ENCODE peak calls at places on chromosome 7, in five cellular contexts. Z, H, O, G and F are unnamed samples.

GRCh38 chr7:152894295-152895170 is 135.0 kb downstream of the ACTR3B start:
- DNase-seq in Z (peak), G (no peak), H (no peak), O (no peak), F (peak)

GRCh38 chr7:79452032-79452494 is 1.4 kb downstream of the MAGI2 start:
- DNase-seq in O (peak), G (peak), H (no peak), Z (peak), F (peak)

GRCh38 chr7:93016085-93016471 is 101.7 kb downstream of the SAMD9 start:
- DNase-seq in G (no peak), H (no peak), O (no peak), Z (peak), F (peak)

GRCh38 chr7:92340016-92340415 is 94.2 kb downstream of the ANKIB1 start:
- DNase-seq in G (no peak), O (no peak), H (no peak), Z (no peak), F (no peak)

GRCh38 chr7:12389089-12389700 is 14.5 kb downstream of the VWDE start:
- DNase-seq in O (no peak), H (peak), G (no peak), Z (peak), F (peak)

GRCh38 chr7:141699860-141700259 is 2.1 kb downstream of the DENND11 start:
- DNase-seq in H (no peak), O (no peak), G (no peak), Z (no peak), F (no peak)

GRCh38 chr7:3149961-3150516 is 106.4 kb upstream of the CARD11 start:
- DNase-seq in H (no peak), G (no peak), O (no peak), Z (no peak), F (no peak)

GRCh38 chr7:141706394-141707064 is 1.6 kb upstream of the WEE2 start:
- DNase-seq in Z (no peak), G (no peak), H (no peak), O (no peak), F (no peak)

GRCh38 chr7:91512958-91513357 is 248.7 kb downstream of the FZD1 start:
- DNase-seq in O (no peak), G (no peak), Z (no peak), H (no peak), F (no peak)

GRCh38 chr7:25950488-25951413 is 201.2 kb upstream of the NFE2L3 start:
- DNase-seq in H (peak), Z (peak), O (peak), G (peak), F (peak)

GRCh38 chr7:49287653-49288052 is 363.3 kb downstream of the CDC14C start:
- DNase-seq in O (no peak), G (no peak), H (no peak), Z (no peak), F (no peak)

GRCh38 chr7:2151801-2152612 is 80.7 kb downstream of the MAD1L1 start:
- DNase-seq in O (no peak), Z (no peak), G (no peak), H (no peak), F (no peak)

GRCh38 chr7:25037325-25037724 is 57.3 kb upstream of the OSBPL3 start:
- DNase-seq in O (no peak), H (no peak), Z (peak), G (no peak), F (peak)

GRCh38 chr7:128869138-128869943 is 6.7 kb downstream of the ATP6V1F start:
- DNase-seq in O (peak), Z (peak), G (no peak), H (no peak), F (no peak)

GRCh38 chr7:116577320-116577871 is 52.6 kb downstream of the CAV1 start:
- DNase-seq in H (no peak), O (no peak), Z (peak), G (no peak), F (no peak)

GRCh38 chr7:36128448-36129047 is 24.5 kb upstream of the EEPD1 start:
- DNase-seq in Z (peak), O (no peak), G (peak), H (peak), F (peak)

GRCh38 chr7:101618207-101618839 is 10.8 kb downstream of the MYL10 start:
- DNase-seq in H (no peak), Z (no peak), G (no peak), O (no peak), F (no peak)

GRCh38 chr7:75966209-75966961 is 28.0 kb downstream of the TMEM120A start:
- DNase-seq in Z (peak), O (no peak), H (no peak), G (peak), F (peak)

GRCh38 chr7:69708857-69709256 is 110.6 kb downstream of the AUTS2 start:
- DNase-seq in O (no peak), H (no peak), G (no peak), Z (peak), F (peak)

GRCh38 chr7:229184-229964 is 37.0 kb downstream of the FAM20C start:
- DNase-seq in O (no peak), H (peak), Z (peak), G (peak), F (peak)

GRCh38 chr7:122166708-122167107 is 22.7 kb upstream of the AASS start:
- DNase-seq in O (no peak), H (no peak), Z (peak), G (no peak), F (peak)

GRCh38 chr7:4861227-4861626 is 603 bp downstream of the PAPOLB start:
- DNase-seq in G (no peak), Z (no peak), O (no peak), H (no peak), F (no peak)

GRCh38 chr7:4857189-4857588 is 4.6 kb downstream of the PAPOLB start:
- DNase-seq in G (no peak), Z (no peak), H (no peak), O (no peak), F (no peak)

GRCh38 chr7:4862156-4862555 is 326 bp upstream of the PAPOLB start:
- DNase-seq in Z (no peak), H (no peak), O (no peak), G (no peak), F (no peak)

GRCh38 chr7:4866528-4867496 is 5.0 kb upstream of the PAPOLB start:
- DNase-seq in G (no peak), O (no peak), Z (no peak), H (no peak), F (no peak)

DNA sequence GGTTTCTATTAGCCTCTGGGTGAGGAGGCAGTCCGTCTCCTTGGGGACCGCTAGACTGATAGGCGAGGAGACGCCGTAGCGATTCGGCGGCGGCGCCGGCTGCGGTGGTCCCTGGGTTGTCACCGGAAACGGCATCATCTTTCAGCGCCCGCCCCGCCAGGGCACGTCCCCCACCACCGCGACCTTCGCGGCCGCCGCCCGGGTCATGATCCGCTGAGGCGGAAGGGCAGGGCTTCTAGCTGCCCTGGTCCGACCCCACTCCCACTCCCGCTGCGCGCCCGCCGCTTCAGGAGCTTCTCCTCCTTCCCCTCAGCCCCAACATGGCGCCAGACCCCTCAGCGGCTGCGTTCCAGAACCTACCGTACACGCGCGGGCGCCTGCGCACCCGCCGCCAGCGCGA is at the start of gene PAPOLB:
- DNase-seq in O (peak), H (no peak), G (no peak), Z (peak), F (no peak)
- H3K4me3 ChIP-seq in O (peak), H (peak), G (peak), Z (no peak), F (no peak)

DNA sequence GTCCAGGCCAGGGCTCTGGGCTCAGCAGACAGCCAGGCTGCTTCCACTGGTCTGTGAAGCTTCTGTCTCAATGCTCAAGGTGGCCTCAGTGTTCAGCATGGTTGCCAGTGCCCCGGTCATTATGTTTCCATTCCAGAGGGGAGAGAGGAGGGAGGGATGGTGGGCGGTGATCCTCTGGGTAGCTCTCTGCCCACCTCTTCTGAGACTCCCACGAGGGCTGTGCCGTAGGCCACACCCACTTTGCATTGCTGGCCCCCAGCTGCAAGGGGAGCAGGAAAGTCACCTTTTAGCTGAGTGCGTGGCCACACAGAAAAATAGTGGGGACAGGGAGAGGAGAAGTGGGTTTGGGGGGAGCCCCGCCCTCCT is 42.5 kb downstream of the FOXK1 start:
- DNase-seq in Z (no peak), H (no peak), O (no peak), G (peak), F (peak)
- TF ChIP-seq CTCF in Z (no peak), H (no peak), O (no peak), G (no peak), F (no peak)

DNA sequence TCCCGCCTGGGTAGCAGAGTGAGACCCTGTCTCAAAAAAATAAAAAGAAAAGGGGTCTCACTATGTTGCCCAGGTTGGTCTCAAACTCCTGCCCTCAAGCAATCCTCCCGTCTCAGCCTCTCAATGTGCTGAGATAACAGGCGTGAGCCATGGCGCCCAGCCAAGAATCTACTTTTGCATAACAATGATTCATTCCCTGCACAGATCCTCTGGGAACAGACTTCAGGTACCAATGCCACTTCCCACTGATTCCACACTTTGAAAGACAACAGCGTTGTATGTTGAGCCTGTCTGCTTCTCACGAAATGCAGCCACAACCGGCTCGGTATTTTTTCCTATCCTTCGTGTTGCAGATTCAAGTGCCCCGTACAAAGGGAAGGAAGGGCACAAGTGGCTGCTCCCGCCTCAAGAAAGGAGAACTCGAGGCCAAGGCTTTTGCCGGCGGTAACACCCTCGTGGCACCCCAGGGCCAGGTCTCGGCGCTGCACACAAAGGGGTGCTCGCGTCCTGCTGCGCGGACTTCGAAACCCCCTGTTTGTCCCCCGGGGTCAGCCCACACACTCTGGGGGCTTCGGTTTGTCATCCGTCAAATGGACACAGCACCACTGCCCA is 671 bp downstream of the DAGLB start:
- DNase-seq in G (peak), O (no peak), H (peak), Z (peak), F (peak)
- H3K4me3 ChIP-seq in G (peak), O (peak), H (peak), Z (peak), F (peak)

GRCh38 chr7:73615886-73616285 is 8.4 kb downstream of the MLXIPL start:
- DNase-seq in O (no peak), G (no peak), H (no peak), Z (peak), F (no peak)
- TF ChIP-seq CTCF in O (no peak), G (no peak), H (peak), Z (no peak), F (peak)

DNA sequence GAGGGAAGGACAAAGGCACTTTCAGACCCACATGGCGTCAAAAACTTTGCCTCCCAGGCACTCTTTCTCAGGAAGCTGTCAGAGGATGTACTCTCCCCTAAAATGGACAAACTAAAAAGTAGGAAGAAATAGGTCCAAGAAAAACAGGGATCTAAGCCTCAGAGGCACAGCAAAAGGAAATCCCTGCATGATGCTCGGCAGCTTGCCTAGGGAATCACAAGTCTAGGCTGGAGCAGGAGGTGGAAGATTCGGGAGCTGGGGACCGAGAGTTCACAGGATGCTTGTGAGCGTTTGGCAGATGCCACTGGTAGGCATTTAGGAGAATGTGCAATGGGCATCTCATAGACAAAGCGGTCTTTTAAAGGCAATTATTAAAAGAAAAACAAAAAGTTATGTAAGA is 60.8 kb downstream of the ATXN7L1 start:
- DNase-seq in O (no peak), Z (peak), H (no peak), G (no peak), F (peak)
- H3K4me3 ChIP-seq in O (no peak), Z (no peak), H (no peak), G (no peak), F (no peak)

DNA sequence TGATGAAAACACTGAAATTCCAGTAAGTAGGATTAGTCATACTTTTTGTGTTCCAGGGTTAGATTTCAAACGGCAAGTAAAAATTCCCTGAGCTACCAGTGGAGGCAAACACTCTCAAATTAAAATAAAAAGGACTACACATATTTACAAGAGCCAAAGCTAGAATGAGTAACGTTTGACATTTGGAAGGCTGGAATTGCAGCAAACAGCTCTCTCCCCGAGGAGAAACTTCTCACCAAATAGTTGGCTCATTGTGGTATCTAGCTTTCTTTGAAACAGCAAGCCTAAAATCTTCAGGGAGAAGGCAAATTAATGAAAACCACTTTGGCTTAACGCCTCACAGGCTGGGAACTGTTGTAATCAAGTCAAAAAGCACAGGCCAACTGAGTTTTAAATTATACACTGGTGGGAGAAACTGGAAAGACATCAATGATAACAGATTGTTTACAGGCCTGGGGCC is 288.3 kb downstream of the SNX13 start:
- DNase-seq in H (no peak), G (peak), Z (peak), O (no peak), F (peak)
- TF ChIP-seq CTCF in H (peak), G (peak), Z (peak), O (no peak), F (peak)

DNA sequence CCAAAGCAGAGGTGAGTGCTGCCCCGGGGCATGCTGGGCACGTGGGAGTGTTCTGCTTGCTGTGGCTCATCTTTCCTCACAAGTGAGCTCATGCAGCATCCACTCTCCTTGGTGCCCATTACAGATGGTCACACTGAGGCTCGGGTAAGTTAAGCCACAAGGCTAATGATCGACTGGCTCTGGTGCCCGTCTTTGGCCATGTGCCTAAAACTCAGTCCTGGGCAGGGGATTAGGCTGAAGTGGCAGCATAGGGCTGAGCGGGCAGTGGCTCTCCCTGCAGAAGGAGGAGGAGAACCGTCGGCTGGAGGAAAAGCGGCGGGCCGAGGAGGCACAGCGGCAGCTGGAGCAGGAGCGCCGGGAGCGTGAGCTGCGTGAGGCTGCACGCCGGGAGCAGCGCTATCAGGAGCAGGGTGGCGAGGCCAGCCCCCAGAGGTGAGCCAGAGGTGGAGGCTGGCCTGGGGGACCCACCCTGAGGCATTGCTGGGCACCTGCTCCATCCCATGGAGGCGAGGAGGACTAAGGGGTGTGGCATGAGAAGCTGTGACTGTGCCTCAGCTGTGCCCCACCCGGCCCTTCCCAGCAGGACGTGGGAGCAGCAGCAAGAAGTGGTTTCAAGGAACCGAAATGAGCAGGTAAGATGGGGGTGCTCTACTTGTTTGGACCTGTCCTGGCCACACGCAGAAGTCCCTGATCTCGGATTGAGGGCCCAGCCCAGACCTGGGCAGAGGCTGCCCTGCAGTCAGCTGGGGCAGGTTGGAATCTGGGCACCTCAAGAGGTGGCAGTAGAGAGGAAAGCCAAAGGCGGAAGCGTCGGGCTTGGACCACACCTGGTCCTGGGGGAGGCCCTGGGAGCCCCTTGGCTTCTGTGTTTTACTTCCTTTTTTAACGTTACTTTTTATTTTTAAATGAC is 7.3 kb downstream of the PGAM2 start:
- DNase-seq in H (no peak), Z (no peak), O (no peak), G (peak), F (no peak)
- H3K4me3 ChIP-seq in H (no peak), Z (no peak), O (no peak), G (no peak), F (no peak)